ENCODE peak calls at places on chromosomes 16 and 17, in four cellular contexts. A is colonic mucosa, E is uterus, Y is omental fat pad. J is an unnamed sample.

GRCh38 chr16:68452176-68452575 is 3.9 kb upstream of the SMPD3 start:
- DNase-seq in A (no peak), E (no peak), Y (no peak), J (no peak)

GRCh38 chr16:66695935-66696668 is 441 bp downstream of the CMTM4 start:
- DNase-seq in A (peak), E (peak), Y (no peak), J (no peak)

GRCh38 chr17:64420143-64420670 is 28.7 kb upstream of the MILR1 start:
- DNase-seq in A (peak), E (no peak), Y (no peak), J (peak)

GRCh38 chr16:52562770-52563169 is 15.8 kb upstream of the TOX3 start:
- DNase-seq in A (no peak), E (no peak), Y (no peak), J (no peak)

GRCh38 chr17:69451416-69452394 is 37.2 kb downstream of the MAP2K6 start:
- DNase-seq in A (no peak), E (no peak), Y (no peak), J (no peak)

GRCh38 chr16:88924834-88925539 is 52.0 kb downstream of the CBFA2T3 start:
- DNase-seq in A (no peak), E (peak), Y (no peak), J (no peak)

GRCh38 chr16:59210955-59211541 is 476.9 kb upstream of the GOT2 start:
- DNase-seq in A (no peak), E (no peak), Y (no peak), J (no peak)

GRCh38 chr17:45146616-45147101 is 1.6 kb upstream of the HEXIM1 start:
- DNase-seq in A (peak), E (no peak), Y (no peak), J (no peak)

GRCh38 chr16:75267631-75268264 is 16.3 kb upstream of the BCAR1 start:
- DNase-seq in A (peak), E (no peak), Y (no peak), J (no peak)

GRCh38 chr17:59561042-59561441 is 4.4 kb upstream of the DHX40 start:
- DNase-seq in A (no peak), E (no peak), Y (no peak), J (no peak)

GRCh38 chr17:58520843-58521430 is 6.5 kb upstream of the MTMR4 start:
- DNase-seq in A (no peak), E (no peak), Y (no peak), J (no peak)

GRCh38 chr16:25109643-25110042 is 1.9 kb upstream of the LCMT1 start:
- DNase-seq in A (peak), E (no peak), Y (peak), J (no peak)

GRCh38 chr16:1429026-1429425 is 1.9 kb upstream of the PERCC1 start:
- DNase-seq in A (no peak), E (no peak), Y (no peak), J (no peak)

GRCh38 chr16:12971216-12971615 is 69.8 kb downstream of the SHISA9 start:
- DNase-seq in A (no peak), E (no peak), Y (peak), J (no peak)

GRCh38 chr17:60416368-60416925 is 5.8 kb upstream of the CHCT1 start:
- DNase-seq in A (no peak), E (no peak), Y (no peak), J (no peak)

GRCh38 chr17:64369007-64369893 is 21.4 kb downstream of the PECAM1 start:
- DNase-seq in A (no peak), E (no peak), Y (no peak), J (no peak)

GRCh38 chr16:4796982-4797804 is 2.0 kb downstream of the SMIM22 start:
- DNase-seq in A (peak), E (no peak), Y (no peak), J (no peak)

GRCh38 chr17:42005128-42005527 is 12.1 kb downstream of the DNAJC7 start:
- DNase-seq in A (no peak), E (no peak), Y (no peak), J (no peak)

GRCh38 chr16:9797306-9797705 is 384.9 kb downstream of the GRIN2A start:
- DNase-seq in A (no peak), E (no peak), Y (no peak), J (no peak)

GRCh38 chr17:48604770-48605329 is at the start of gene HOXB6:
- DNase-seq in A (peak), E (no peak), Y (no peak), J (no peak)

GRCh38 chr16:69691980-69692911 is 34.1 kb downstream of the NQO1 start:
- DNase-seq in A (no peak), E (no peak), Y (no peak), J (no peak)

DNA sequence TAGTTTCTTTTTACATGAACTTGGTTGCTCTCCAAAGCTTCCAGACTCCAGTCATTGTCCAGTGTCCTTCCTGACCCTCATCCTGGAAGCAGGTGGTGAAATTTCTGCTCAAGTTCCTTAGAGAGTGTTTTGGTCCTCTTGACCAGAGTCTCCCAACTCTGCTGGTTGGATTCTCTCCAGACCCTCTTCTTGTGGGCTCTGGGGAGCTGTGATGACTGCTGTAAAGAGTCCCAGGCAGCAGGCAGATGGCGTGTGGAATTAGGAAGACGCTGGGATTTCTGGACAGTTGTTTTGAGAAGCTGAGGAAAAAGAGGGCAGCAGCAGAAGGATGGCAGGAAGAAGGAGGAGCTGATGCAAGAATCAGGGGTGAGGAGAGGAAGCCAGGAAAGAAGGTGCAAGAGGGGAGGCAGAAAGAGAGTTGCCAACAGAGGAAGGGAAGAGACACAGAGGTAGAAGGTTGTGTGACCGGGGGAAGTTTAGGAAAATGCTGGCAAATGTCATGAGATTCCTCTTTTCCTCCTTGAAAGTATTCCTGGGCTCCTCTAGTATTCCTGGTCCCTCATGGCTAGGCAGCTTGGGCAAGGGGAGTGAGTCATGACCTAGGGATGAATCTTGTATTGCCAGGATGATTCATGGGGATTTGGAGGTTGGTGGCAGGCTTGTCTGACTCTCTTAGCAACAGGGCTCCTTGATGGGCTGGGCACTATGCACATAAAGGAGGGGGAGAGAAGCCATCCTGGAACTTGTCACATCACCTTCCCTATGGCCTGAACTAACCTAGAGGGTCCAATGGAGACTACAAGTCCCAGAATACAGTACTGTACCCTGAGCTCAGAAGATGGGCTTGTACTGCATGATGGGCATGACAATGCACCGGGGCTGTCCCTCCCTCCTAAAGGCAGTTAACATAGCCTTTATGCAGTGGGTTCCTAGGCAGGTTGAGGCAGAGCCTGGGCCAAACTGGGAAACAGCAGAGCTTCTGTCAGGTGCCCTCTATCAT is 1.9 kb upstream of the SEZ6 start:
- DNase-seq in A (no peak), E (no peak), Y (no peak), J (no peak)
- TF ChIP-seq CTCF in A (no peak), E (no peak), Y (no peak), J (peak)

GRCh38 chr16:24044467-24044866 is 208.7 kb downstream of the PRKCB start:
- DNase-seq in A (no peak), E (no peak), Y (no peak), J (no peak)

GRCh38 chr16:24041834-24042631 is 206.2 kb downstream of the PRKCB start:
- DNase-seq in A (peak), E (no peak), Y (peak), J (peak)

GRCh38 chr16:24046442-24046841 is 209.7 kb upstream of the CACNG3 start:
- DNase-seq in A (no peak), E (no peak), Y (no peak), J (no peak)

GRCh38 chr16:24049113-24049512 is 207.0 kb upstream of the CACNG3 start:
- DNase-seq in A (no peak), E (no peak), Y (no peak), J (no peak)

GRCh38 chr16:24045641-24046040 is 209.9 kb downstream of the PRKCB start:
- DNase-seq in A (no peak), E (no peak), Y (no peak), J (peak)
- TF ChIP-seq CTCF in A (no peak), E (no peak), Y (no peak), J (peak)

GRCh38 chr16:7025616-7026190 is 306.9 kb upstream of the RBFOX1 start:
- DNase-seq in A (peak), E (peak), Y (peak), J (peak)
- TF ChIP-seq CTCF in A (peak), E (no peak), Y (no peak), J (peak)

DNA sequence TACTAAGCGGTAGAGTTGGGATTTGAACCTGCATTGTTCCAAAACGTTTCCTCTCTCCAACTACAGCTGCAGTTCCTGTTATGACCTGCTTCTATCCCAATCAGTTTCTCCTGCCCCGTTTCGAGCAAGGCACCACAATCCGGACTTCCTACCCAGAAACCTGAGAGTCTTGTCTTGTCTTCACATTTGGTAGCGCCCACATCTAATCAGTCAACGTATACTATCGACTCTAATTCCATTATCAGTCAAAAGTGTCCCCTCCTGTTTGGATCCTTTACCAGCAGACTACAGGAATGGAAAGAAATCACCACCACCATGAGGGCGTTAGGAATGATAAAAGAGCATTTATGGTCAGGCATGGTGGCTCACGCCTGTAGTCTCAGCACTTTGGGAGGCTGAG is 124.6 kb downstream of the AXIN2 start:
- DNase-seq in A (no peak), E (no peak), Y (no peak), J (no peak)
- TF ChIP-seq CTCF in A (no peak), E (no peak), Y (no peak), J (no peak)

J was measured in D721Med.